ENCODE peak calls at places on chromosomes 13 and 19, in nine cellular contexts. A is mammary epithelial cell; U is NCI-H1417 treated with DMSO at 0.1 percent for 48 hours; S is WERI-Rb-1; L is activated gamma-delta T cell treated with anti-CD3 and anti-CD28 coated beads, Interleukin-2, amount 50 U/mL, for 16 hours; T is fibroblast of mammary gland; Q is GM04504; Y is M059J; O is NCI-H187 treated with DMSO at 0.1 percent for 48 hours. M is an unnamed sample.

GRCh38 chr19:17777840-17778620 is 16.9 kb upstream of the B3GNT3 start:
- DNase-seq in S (peak; percentile 54), Y (no peak), T (peak; percentile 47), O (no peak), A (no peak), L (no peak), U (no peak), Q (no peak), M (no peak)

GRCh38 chr13:97369269-97369893 is 64.6 kb upstream of the RAP2A start:
- DNase-seq in Y (peak; percentile 26), T (peak; percentile 45), L (no peak), O (no peak), U (no peak), A (no peak), Q (no peak), S (no peak), M (no peak)

GRCh38 chr19:5762608-5763217 is 21.8 kb downstream of the PRR22 start:
- DNase-seq in A (no peak), Q (no peak), S (no peak), T (no peak), O (no peak), U (no peak), L (no peak), Y (no peak), M (no peak)

GRCh38 chr13:36736119-36736726 is 62.4 kb downstream of the SERTM1 start:
- DNase-seq in A (peak; percentile 16), Y (peak; percentile 46), T (peak; percentile 67), S (peak; percentile 32), Q (peak; percentile 18), L (no peak), U (no peak), O (peak; percentile 42), M (peak; percentile 69)

GRCh38 chr13:46324976-46325375 is 62.1 kb downstream of the RUBCNL start:
- DNase-seq in O (no peak), S (no peak), Q (no peak), T (peak; percentile 19), L (no peak), U (no peak), Y (no peak), A (peak; percentile 77), M (no peak)

GRCh38 chr13:64314286-64314685 is 2898.6 kb upstream of the PCDH20 start:
- DNase-seq in T (peak; percentile 4), S (no peak), A (no peak), Y (no peak), O (no peak), L (no peak), Q (no peak), U (no peak), M (no peak)

GRCh38 chr13:34357435-34358232 is 539.7 kb downstream of the RFC3 start:
- DNase-seq in Q (peak; percentile 70), Y (peak; percentile 93), T (peak; percentile 73), A (peak; percentile 79), L (no peak), O (no peak), U (no peak), S (peak; percentile 9), M (no peak)

GRCh38 chr13:114118763-114119123 is 13.7 kb downstream of the RASA3 start:
- DNase-seq in A (no peak), U (no peak), Q (no peak), Y (peak; percentile 52), S (no peak), T (peak; percentile 48), L (no peak), O (no peak), M (peak; percentile 62)

GRCh38 chr13:94309997-94310842 is 169.3 kb downstream of the DCT start:
- DNase-seq in Y (peak; percentile 73), T (peak; percentile 94), S (no peak), A (peak; percentile 81), O (no peak), L (no peak), U (no peak), Q (peak; percentile 63), M (no peak)

GRCh38 chr19:19552811-19553210 is 14.7 kb downstream of the CILP2 start:
- DNase-seq in T (no peak), S (peak; percentile 58), U (no peak), A (no peak), O (no peak), Y (peak; percentile 40), L (no peak), Q (no peak), M (no peak)

GRCh38 chr19:45279587-45280192 is 28.6 kb downstream of the MARK4 start:
- DNase-seq in Y (no peak), U (no peak), T (no peak), S (no peak), O (no peak), Q (no peak), L (no peak), A (no peak), M (no peak)

GRCh38 chr19:55160128-55160985 is 2.8 kb upstream of the TNNI3 start:
- DNase-seq in S (peak; percentile 98), U (peak; percentile 57), L (peak; percentile 75), T (peak; percentile 79), Q (peak; percentile 53), Y (peak; percentile 88), A (peak; percentile 83), O (peak; percentile 84), M (peak; percentile 86)

GRCh38 chr13:52846567-52847321 is 1.7 kb downstream of the PCDH8 start:
- DNase-seq in A (peak; percentile 21), Y (no peak), S (no peak), O (no peak), T (peak; percentile 28), Q (no peak), U (no peak), L (no peak), M (no peak)

GRCh38 chr19:5814123-5814839 is 9.4 kb downstream of the NRTN start:
- DNase-seq in U (no peak), Y (no peak), A (no peak), L (no peak), S (no peak), T (no peak), Q (no peak), O (no peak), M (no peak)

GRCh38 chr19:18234194-18234593 is 8.0 kb upstream of the PDE4C start:
- DNase-seq in A (no peak), S (peak; percentile 79), O (no peak), Q (no peak), L (no peak), Y (no peak), U (no peak), T (no peak), M (no peak)

GRCh38 chr19:35458821-35459391 is 10.8 kb downstream of the FFAR2 start:
- DNase-seq in Q (no peak), L (no peak), U (no peak), T (no peak), S (no peak), A (no peak), Y (no peak), O (no peak), M (no peak)

GRCh38 chr13:111038887-111039286 is 76.2 kb upstream of the ARHGEF7 start:
- DNase-seq in Y (no peak), T (no peak), U (no peak), O (no peak), Q (no peak), S (no peak), A (no peak), L (no peak), M (no peak)

GRCh38 chr19:13102666-13103584 is at the start of gene LYL1:
- DNase-seq in A (no peak), Q (no peak), T (no peak), U (no peak), O (no peak), S (no peak), L (no peak), Y (no peak), M (peak; percentile 83)

GRCh38 chr13:95300625-95301134 is 571 bp downstream of the ABCC4 start:
- DNase-seq in O (no peak), A (peak; percentile 40), T (peak; percentile 57), Y (peak; percentile 70), U (no peak), L (peak; percentile 20), S (peak; percentile 93), Q (no peak), M (peak; percentile 86)

GRCh38 chr19:24029941-24030636 is 56.9 kb upstream of the ZNF254 start:
- DNase-seq in O (no peak), L (no peak), A (no peak), Q (no peak), U (no peak), T (no peak), Y (no peak), S (peak; percentile 8), M (no peak)

GRCh38 chr19:17209126-17210036 is 5.8 kb upstream of the USE1 start:
- DNase-seq in L (no peak), A (no peak), T (peak; percentile 51), Q (no peak), U (no peak), Y (peak; percentile 63), S (peak; percentile 87), O (no peak), M (no peak)

GRCh38 chr13:114032121-114032799 is 58.4 kb upstream of the C13orf46 start:
- DNase-seq in A (no peak), Q (no peak), L (no peak), O (no peak), T (peak; percentile 83), U (no peak), S (no peak), Y (peak; percentile 74), M (no peak)

GRCh38 chr13:25977216-25977615 is 74.6 kb downstream of the SHISA2 start:
- DNase-seq in Y (peak; percentile 71), Q (no peak), U (no peak), T (no peak), O (no peak), L (no peak), A (peak; percentile 29), S (no peak), M (no peak)